ENCODE peak calls at places on chromosome 6, in four cellular contexts. V is IMR-90, X is GM12878, Y is K562. G is an unnamed sample.

GRCh38 chr6:77015350-77015749 is 447.9 kb downstream of the HTR1B start:
- DNase-seq in V (peak; percentile 72), X (no peak), Y (no peak), G (peak; percentile 30)

GRCh38 chr6:108760158-108761050 is 87.8 kb upstream of the ARMC2 start:
- DNase-seq in V (peak; percentile 60), X (no peak), Y (no peak), G (no peak)

GRCh38 chr6:37559501-37559900 is 59.8 kb upstream of the CCDC167 start:
- DNase-seq in V (no peak), X (no peak), Y (no peak), G (no peak)

GRCh38 chr6:36933102-36933501 is 21.4 kb upstream of the PI16 start:
- DNase-seq in V (peak; percentile 72), X (no peak), Y (no peak), G (peak; percentile 23)

GRCh38 chr6:47187883-47188587 is 121.7 kb downstream of the TNFRSF21 start:
- DNase-seq in V (peak; percentile 69), X (no peak), Y (no peak), G (no peak)

GRCh38 chr6:149728499-149729234 is 10.8 kb upstream of the LATS1 start:
- DNase-seq in V (no peak), X (no peak), Y (peak; percentile 97), G (no peak)

GRCh38 chr6:106628658-106629102 is 618 bp downstream of the RTN4IP1 start:
- DNase-seq in V (peak; percentile 16), X (no peak), Y (peak; percentile 28), G (no peak)

GRCh38 chr6:104789770-104790190 is 69.9 kb downstream of the HACE1 start:
- DNase-seq in V (peak; percentile 55), X (no peak), Y (peak; percentile 52), G (peak; percentile 52)

GRCh38 chr6:142489722-142490610 is 188.2 kb downstream of the ADGRG6 start:
- DNase-seq in V (no peak), X (no peak), Y (no peak), G (no peak)

GRCh38 chr6:119197271-119197670 is 118.8 kb upstream of the FAM184A start:
- DNase-seq in V (no peak), X (no peak), Y (no peak), G (no peak)

GRCh38 chr6:151808331-151809241 is 1.1 kb downstream of the ESR1 start:
- DNase-seq in V (no peak), X (no peak), Y (no peak), G (no peak)

GRCh38 chr6:82208914-82209313 is 38.6 kb downstream of the IBTK start:
- DNase-seq in V (no peak), X (no peak), Y (no peak), G (no peak)

GRCh38 chr6:87745966-87746721 is 44.1 kb upstream of the AKIRIN2 start:
- DNase-seq in V (no peak), X (no peak), Y (no peak), G (no peak)

GRCh38 chr6:22784611-22785010 is 215.2 kb downstream of the HDGFL1 start:
- DNase-seq in V (peak; percentile 64), X (no peak), Y (no peak), G (no peak)

GRCh38 chr6:87982134-87982533 is 65.5 kb upstream of the SPACA1 start:
- DNase-seq in V (no peak), X (no peak), Y (no peak), G (no peak)

GRCh38 chr6:168232989-168233874 is 86.3 kb downstream of the DACT2 start:
- DNase-seq in V (no peak), X (no peak), Y (no peak), G (no peak)

GRCh38 chr6:32920610-32921188 is 20.1 kb downstream of the HLA-DMB start:
- DNase-seq in V (no peak), X (no peak), Y (no peak), G (no peak)

GRCh38 chr6:3522561-3523287 is 65.9 kb upstream of the SLC22A23 start:
- DNase-seq in V (peak; percentile 91), X (no peak), Y (no peak), G (no peak)

GRCh38 chr6:108174371-108175175 is 8.8 kb downstream of the NR2E1 start:
- DNase-seq in V (peak; percentile 44), X (no peak), Y (peak; percentile 15), G (no peak)

GRCh38 chr6:167757291-167757690 is 69.4 kb upstream of the AFDN start:
- DNase-seq in V (no peak), X (no peak), Y (no peak), G (no peak)

GRCh38 chr6:166450167-166450873 is 67.6 kb upstream of the MPC1 start:
- DNase-seq in V (no peak), X (no peak), Y (no peak), G (no peak)

DNA sequence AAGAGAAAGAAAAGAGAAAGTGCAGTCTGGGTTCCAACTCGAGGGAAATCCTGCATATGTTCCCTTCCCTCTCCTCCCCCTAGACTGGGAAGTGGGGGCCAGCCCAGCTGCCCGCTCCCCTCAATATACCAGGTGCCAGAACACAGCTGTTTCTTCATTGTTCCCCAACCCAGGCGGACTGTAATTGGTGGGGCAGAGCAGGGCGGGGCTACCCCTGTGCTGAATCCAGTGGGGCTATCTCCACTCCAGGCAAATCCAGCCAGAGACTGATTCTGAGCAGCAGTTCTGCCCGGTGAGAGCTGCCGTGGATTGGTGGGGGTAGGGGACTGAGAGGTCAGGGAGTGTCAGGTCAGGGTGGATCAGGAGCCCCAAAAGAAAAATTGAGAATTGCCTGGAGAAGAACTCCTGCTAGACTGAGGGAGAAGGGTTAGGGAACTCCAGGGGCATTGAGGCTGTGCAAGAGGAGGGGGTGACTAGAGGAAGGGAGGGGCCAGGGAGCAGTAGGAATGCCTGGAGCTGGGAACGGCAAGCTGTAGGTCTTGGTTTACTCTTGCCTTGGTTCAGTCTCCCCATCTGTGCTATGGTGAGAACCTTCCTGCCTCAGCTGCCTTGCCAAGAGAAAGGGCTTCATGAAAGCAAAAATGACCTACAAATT is at the start of gene MYMX:
- DNase-seq in V (no peak), X (no peak), Y (peak; percentile 45), G (no peak)
- TF ChIP-seq FOS in V (no peak), X (no peak), Y (no peak), G (no peak)

GRCh38 chr6:134436950-134437349 is 119.0 kb upstream of the SGK1 start:
- DNase-seq in V (peak; percentile 67), X (peak; percentile 8), Y (no peak), G (peak; percentile 11)
- H3K27ac ChIP-seq in V (no peak overlapping the region), X (no peak overlapping the region), Y (peak overlapping the region; percentile 70), G (peak overlapping the region; percentile 88)

GRCh38 chr6:85136310-85136709 is 313.6 kb upstream of the NT5E start:
- DNase-seq in V (no peak), X (no peak), Y (no peak), G (no peak)

GRCh38 chr6:85135376-85136094 is 314.3 kb upstream of the NT5E start:
- DNase-seq in V (no peak), X (no peak), Y (no peak), G (no peak)

GRCh38 chr6:85129881-85130280 is 320.0 kb upstream of the NT5E start:
- DNase-seq in V (peak; percentile 3), X (no peak), Y (no peak), G (no peak)

GRCh38 chr6:85130743-85131142 is 319.1 kb upstream of the NT5E start:
- DNase-seq in V (no peak), X (no peak), Y (no peak), G (no peak)

GRCh38 chr6:85132091-85132490 is 317.8 kb upstream of the NT5E start:
- DNase-seq in V (no peak), X (no peak), Y (no peak), G (no peak)
- TF ChIP-seq FOS in V (no peak), X (no peak), Y (no peak), G (no peak)

DNA sequence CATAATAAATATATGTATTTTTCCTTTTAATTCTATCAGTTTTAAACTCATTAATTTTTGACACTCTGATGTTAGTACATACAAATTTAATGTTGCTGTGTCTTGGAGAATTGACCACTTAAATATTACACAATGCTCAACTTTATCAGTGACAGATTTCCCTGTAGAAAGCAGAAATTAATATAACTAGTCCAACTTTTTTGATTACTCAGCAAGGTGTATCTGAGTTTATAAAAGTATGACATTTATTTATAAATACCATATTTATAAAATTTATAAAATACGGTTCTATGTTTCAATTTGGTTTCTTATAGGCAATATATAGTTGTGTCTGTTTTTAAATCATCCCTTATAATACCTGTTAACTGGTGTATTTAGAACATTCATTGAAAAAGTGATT is 350.0 kb upstream of the EYS start:
- DNase-seq in V (no peak), X (no peak), Y (no peak), G (no peak)
- H3K27ac ChIP-seq in V (no peak overlapping the region), X (no peak overlapping the region), Y (no peak overlapping the region), G (no peak overlapping the region)